ENCODE peak calls at places on chromosome 21, in four cellular contexts. R is K562, B is HepG2, U is SK-N-SH. V is an unnamed sample.

GRCh38 chr21:32940079-32941014 is 85.4 kb upstream of the OLIG2 start:
- DNase-seq in U (peak), B (peak), R (peak), V (no peak)

GRCh38 chr21:45935628-45936027 is 45.9 kb upstream of the COL6A1 start:
- DNase-seq in R (no peak), U (no peak), B (no peak), V (no peak)

GRCh38 chr21:29164330-29164942 is 34.0 kb downstream of the MAP3K7CL start:
- DNase-seq in U (peak), R (no peak), B (peak), V (no peak)

GRCh38 chr21:45574691-45575090 is 32.5 kb upstream of the SLC19A1 start:
- DNase-seq in U (peak), B (no peak), R (no peak), V (no peak)

GRCh38 chr21:46551636-46552241 is 53.1 kb downstream of the S100B start:
- DNase-seq in R (no peak), U (no peak), B (no peak), V (no peak)

GRCh38 chr21:38957575-38958340 is 152.0 kb downstream of the ETS2 start:
- DNase-seq in R (no peak), U (no peak), B (no peak), V (no peak)

GRCh38 chr21:24428539-24429186 is 1178.6 kb downstream of the MRPL39 start:
- DNase-seq in R (no peak), B (no peak), U (no peak), V (no peak)

GRCh38 chr21:19197950-19198349 is 794.4 kb upstream of the TMPRSS15 start:
- DNase-seq in B (no peak), R (no peak), U (no peak), V (no peak)

GRCh38 chr21:45747802-45748445 is 104.4 kb downstream of the PCBP3 start:
- DNase-seq in R (no peak), B (no peak), U (peak), V (no peak)

GRCh38 chr21:33075128-33075527 is 5.2 kb downstream of the OLIG1 start:
- DNase-seq in U (no peak), R (no peak), B (no peak), V (no peak)

GRCh38 chr21:46199436-46200373 is 15.4 kb upstream of the SPATC1L start:
- DNase-seq in B (no peak), R (no peak), U (no peak), V (no peak)

GRCh38 chr21:45592208-45592619 is 50.0 kb upstream of the SLC19A1 start:
- DNase-seq in R (peak), U (no peak), B (no peak), V (peak)

GRCh38 chr21:36966846-36967657 is 583 bp upstream of the HLCS start:
- DNase-seq in U (no peak), B (no peak), R (no peak), V (no peak)
- TF ChIP-seq NFIC in U (no peak), B (no peak), R (no peak), V (no peak)

DNA sequence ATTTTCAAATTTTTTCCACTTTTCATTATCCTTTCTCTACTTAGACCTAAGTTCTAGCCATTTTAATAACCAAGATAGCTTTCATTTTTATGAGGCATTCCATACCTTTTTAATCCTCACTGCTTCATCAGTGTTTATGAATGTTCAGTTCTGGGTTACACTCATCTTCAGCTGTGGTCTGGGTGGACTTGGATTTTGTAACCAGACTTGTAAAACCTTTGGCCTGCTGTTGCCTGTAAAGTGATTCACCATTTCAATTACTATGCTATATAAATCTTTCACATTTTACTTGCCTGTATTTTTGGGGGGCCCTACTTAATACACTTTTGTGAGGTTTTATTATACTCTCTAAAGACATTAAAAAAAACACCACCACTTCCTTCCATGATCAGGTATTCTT is 46.2 kb downstream of the USP25 start:
- DNase-seq in R (no peak), B (no peak), U (no peak), V (no peak)
- TF ChIP-seq NFIC in R (no peak), B (no peak), U (no peak), V (no peak)

GRCh38 chr21:41611966-41612606 is 104.1 kb upstream of the TMPRSS2 start:
- DNase-seq in R (peak), U (no peak), B (peak), V (no peak)
- TF ChIP-seq NFIC in R (no peak), U (no peak), B (no peak), V (no peak)

DNA sequence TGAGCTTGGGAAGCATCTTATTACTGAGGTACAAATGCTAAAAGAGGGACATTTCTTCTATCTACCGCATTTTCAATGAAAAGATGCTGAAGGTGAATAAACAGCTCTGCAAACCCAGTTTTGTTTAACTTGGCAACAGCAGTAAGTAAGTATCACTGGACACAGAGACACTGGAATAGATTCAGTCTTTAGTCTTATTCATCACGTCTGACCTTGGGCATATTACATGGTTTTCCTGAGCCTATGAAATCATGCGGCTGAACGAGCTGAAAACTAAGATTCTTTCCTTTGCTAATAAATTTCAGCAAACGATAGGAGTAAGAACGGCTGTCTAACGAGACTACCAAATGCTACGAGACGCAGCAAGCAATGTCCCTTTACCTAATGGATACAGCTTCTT is 207.4 kb downstream of the GABPA start:
- DNase-seq in U (no peak), B (no peak), R (no peak), V (no peak)
- TF ChIP-seq NFIC in U (no peak), B (no peak), R (no peak), V (no peak)

DNA sequence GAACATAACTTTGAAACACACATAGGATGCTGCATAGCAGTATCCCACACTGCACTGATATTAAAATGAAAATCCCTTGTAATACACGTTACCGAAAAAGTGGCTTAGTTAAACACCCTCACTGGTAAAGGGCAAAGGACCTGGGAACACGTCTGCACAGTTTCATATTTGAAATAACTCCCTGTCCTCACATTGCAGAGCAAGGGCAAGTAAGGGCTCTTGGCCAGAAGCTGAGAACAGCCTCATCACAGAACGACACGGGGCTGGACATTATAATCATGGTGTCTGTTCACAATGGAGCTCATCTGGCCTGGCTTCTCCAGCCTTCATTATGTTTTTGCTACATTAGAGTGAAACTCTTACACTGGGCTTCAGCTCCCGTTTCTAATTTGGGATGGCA is 207.0 kb downstream of the PCP4 start:
- DNase-seq in B (no peak), U (no peak), R (no peak), V (no peak)
- TF ChIP-seq NFIC in B (no peak), U (no peak), R (no peak), V (no peak)

GRCh38 chr21:28106370-28106890 is 886.2 kb downstream of the LTN1 start:
- DNase-seq in U (no peak), B (no peak), R (no peak), V (no peak)

GRCh38 chr21:28110074-28110473 is 882.6 kb downstream of the LTN1 start:
- DNase-seq in R (no peak), U (no peak), B (no peak), V (no peak)

GRCh38 chr21:28113718-28114117 is 879.0 kb downstream of the LTN1 start:
- DNase-seq in B (no peak), U (no peak), R (no peak), V (no peak)

DNA sequence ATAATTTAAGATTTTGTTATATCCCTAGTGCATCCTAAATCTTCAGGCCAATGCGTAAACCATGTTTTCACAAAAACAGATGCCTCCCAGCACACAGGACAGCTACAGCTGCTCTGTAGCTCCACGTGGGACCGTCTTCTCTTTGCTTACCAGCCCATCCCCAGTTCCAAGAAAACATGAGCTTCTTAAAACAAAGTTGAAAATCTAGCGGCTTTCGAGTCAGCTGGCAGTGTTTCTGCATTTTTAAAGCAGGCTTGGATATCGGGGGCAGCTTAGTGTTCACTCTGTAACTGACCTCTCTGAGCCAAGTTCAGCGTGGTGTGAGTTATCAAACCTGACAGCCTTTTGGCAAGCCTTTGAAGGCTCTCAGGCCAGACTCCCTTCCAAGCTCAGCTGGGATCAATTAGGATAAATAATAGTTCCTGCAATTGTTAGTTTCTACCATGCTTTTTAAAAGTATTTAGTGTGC is 881.5 kb downstream of the LTN1 start:
- DNase-seq in U (peak), R (no peak), B (no peak), V (no peak)
- TF ChIP-seq NFIC in U (peak), R (no peak), B (no peak), V (no peak)

GRCh38 chr21:14737922-14738321 is 191.8 kb upstream of the SAMSN1 start:
- DNase-seq in R (peak), U (peak), B (peak), V (no peak)
- TF ChIP-seq NFIC in R (no peak), U (no peak), B (no peak), V (no peak)

DNA sequence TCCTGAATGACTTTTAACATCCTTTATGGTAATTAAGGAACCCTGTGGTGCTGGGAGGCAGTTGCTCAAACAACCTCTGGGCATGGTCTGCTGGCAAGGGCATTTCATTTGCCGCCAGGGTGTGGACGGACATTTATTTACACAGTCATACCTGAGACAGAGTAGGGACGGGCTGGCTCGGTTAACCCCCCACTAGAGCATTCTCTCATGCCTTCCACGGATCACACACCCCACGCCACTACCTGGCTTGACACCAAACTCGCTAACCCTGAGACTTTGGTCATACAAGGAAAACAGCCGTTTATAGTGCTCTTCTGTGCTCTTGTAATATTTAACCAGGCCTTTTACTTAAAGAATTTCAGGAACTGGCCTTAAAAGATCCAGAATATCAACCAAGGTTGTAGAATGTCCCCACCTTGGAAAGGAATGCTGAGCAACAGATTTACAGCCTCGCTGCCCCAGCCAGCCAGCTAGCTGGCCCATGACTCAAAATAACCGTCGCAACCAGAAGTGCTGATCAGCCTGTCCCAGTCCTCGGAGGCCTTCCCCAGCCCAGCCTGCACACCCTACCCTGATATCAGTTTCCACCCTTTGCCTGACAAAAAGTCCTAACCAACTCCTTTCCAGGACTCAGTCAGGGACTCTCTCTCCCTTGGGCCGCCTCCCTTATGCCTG is 6.5 kb upstream of the PDXK start:
- DNase-seq in U (no peak), B (no peak), R (no peak), V (no peak)
- TF ChIP-seq NFIC in U (no peak), B (no peak), R (peak), V (no peak)

DNA sequence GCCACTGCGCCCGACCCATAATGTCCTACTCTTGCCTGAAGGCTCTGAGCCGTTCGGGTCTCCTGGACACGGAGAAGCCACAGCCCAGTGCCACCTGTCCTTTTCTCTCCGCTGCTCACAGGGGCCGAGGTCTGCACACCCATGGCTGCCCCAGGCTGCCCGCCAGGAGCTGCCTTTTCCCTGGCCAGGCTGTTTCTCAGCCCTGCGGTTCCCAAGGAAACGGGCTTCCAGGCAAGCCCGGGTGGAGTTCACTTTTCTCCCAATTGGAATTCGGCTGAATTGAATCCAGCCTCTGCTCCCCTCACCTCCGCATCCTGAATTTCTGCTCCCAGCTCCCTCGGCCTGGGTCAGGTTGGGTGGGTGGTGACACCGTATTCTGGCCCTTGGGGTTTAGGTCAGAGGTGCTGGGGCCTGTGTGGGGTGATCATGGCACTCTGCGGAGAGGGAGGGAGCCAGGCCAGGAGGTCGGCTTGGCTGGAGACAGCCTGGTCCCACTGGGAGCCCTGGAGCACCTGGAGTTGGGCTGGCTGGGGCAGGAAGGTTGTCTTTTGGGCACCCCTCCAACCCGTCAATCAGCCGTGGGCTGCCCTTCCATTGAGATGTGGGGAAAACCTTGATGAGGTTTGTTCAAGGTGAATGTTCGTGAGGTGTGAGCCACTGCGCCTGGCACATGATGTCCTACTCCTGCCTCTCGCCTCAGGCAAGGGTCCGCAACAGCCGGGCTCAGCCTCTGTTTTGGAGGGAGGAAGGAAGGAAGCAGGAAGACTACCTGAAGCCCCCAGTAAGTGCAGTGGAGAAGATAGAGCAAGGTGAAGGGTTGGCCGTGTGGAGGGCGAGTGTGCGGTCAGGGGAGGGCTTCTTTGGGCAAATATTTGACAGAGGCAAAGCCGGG is 25.1 kb downstream of the RRP1 start:
- DNase-seq in B (no peak), U (no peak), R (no peak), V (no peak)
- TF ChIP-seq NFIC in B (no peak), U (no peak), R (peak), V (no peak)

DNA sequence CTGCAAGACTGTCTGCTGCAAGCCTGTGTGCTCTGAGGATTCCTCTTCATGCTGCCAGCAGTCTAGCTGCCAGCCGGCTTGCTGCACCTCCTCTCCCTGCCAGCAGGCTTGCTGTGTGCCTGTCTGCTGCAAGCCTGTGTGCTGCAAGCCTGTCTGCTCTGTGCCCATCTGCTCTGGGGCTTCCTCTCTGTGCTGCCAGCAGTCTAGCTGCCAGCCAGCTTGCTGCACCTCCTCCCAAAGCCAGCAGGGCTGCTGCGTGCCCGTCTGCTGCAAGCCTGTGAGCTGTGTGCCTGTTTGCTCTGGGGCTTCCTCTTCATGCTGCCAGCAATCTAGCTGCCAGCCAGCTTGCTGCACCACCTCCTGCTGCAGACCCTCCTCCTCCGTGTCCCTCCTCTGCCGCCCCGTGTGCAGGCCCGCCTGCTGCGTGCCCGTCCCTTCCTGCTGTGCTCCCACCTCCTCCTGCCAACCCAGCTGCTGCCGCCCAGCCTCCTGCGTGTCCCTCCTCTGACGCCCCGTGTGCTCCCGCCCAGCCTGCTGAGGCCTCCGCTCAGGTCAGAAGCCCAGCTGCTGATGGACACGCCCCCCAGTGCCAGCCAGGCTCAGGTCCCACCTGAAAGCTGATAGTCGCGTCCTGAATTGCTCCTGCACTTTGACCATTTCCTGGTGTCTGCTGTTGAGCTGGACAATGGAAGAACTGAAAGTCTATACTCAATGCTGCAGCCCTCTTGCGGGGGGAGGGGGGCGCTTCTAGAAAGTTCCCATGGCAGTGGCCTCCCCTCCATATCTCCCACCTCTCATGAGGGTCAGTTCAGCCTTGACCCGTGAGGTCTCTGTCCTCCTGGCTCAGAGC is 1.2 kb downstream of the KRTAP10-4 start:
- DNase-seq in R (no peak), U (no peak), B (peak), V (no peak)
- TF ChIP-seq NFIC in R (no peak), U (no peak), B (no peak), V (no peak)

V was measured in GM12878.